ENCODE peak calls at places on chromosomes 2 and 18, in five cellular contexts. Z, N, R, B and Q are unnamed samples.

GRCh38 chr2:150267651-150268415 is 219.6 kb downstream of the RND3 start:
- DNase-seq in Z (no peak), N (no peak), R (no peak), B (no peak), Q (no peak)

GRCh38 chr18:5546660-5547059 is 2.9 kb upstream of the EPB41L3 start:
- DNase-seq in Z (peak), N (no peak), R (no peak), B (no peak), Q (peak)

GRCh38 chr2:96148410-96149217 is 3.4 kb upstream of the DUSP2 start:
- DNase-seq in Z (no peak), N (no peak), R (peak), B (no peak), Q (peak)

GRCh38 chr2:176134978-176135575 is 5.6 kb downstream of the HOXD8 start:
- DNase-seq in Z (no peak), N (peak), R (no peak), B (no peak), Q (no peak)

GRCh38 chr2:164657129-164657528 is 35.8 kb upstream of the GRB14 start:
- DNase-seq in Z (no peak), N (no peak), R (no peak), B (no peak), Q (no peak)

GRCh38 chr18:55289048-55289447 is 298.9 kb downstream of the TCF4 start:
- DNase-seq in Z (no peak), N (no peak), R (no peak), B (no peak), Q (no peak)

GRCh38 chr2:14015113-14015512 is 617.4 kb upstream of the LRATD1 start:
- DNase-seq in Z (no peak), N (no peak), R (no peak), B (no peak), Q (no peak)

GRCh38 chr2:98476192-98476868 is 31.7 kb downstream of the INPP4A start:
- DNase-seq in Z (no peak), N (no peak), R (no peak), B (no peak), Q (no peak)

GRCh38 chr2:3288455-3289163 is 89.0 kb downstream of the EIPR1 start:
- DNase-seq in Z (no peak), N (no peak), R (no peak), B (no peak), Q (peak)

GRCh38 chr2:189580267-189580661 is 322 bp downstream of the SLC40A1 start:
- DNase-seq in Z (peak), N (peak), R (no peak), B (peak), Q (peak)

GRCh38 chr18:32093106-32093511 is 1.4 kb downstream of the RNF138 start:
- DNase-seq in Z (no peak), N (peak), R (no peak), B (peak), Q (no peak)

GRCh38 chr2:196410008-196410407 is 229.5 kb upstream of the CCDC150 start:
- DNase-seq in Z (no peak), N (no peak), R (no peak), B (no peak), Q (no peak)

GRCh38 chr2:99723632-99724031 is 233.8 kb upstream of the REV1 start:
- DNase-seq in Z (no peak), N (no peak), R (no peak), B (no peak), Q (no peak)

GRCh38 chr2:54360055-54360792 is 95.9 kb upstream of the SPTBN1 start:
- DNase-seq in Z (peak), N (no peak), R (no peak), B (no peak), Q (peak)

GRCh38 chr2:236089271-236090026 is 78.7 kb downstream of the GBX2 start:
- DNase-seq in Z (no peak), N (no peak), R (no peak), B (no peak), Q (no peak)

GRCh38 chr18:8951491-8951890 is 151.0 kb upstream of the NDUFV2 start:
- DNase-seq in Z (no peak), N (no peak), R (peak), B (peak), Q (no peak)

GRCh38 chr2:82234283-82234682 is 1929.7 kb upstream of the LRRTM1 start:
- DNase-seq in Z (no peak), N (no peak), R (no peak), B (no peak), Q (no peak)

GRCh38 chr2:109318150-109318948 is 189.3 kb downstream of the SH3RF3 start:
- DNase-seq in Z (peak), N (peak), R (no peak), B (no peak), Q (peak)

GRCh38 chr2:157150747-157151146 is 106.8 kb upstream of the GALNT5 start:
- DNase-seq in Z (no peak), N (peak), R (peak), B (no peak), Q (no peak)

GRCh38 chr18:8546677-8547076 is 62.6 kb upstream of the RAB12 start:
- DNase-seq in Z (no peak), N (no peak), R (no peak), B (no peak), Q (no peak)

GRCh38 chr2:201908901-201909300 is 102.6 kb downstream of the CDK15 start:
- DNase-seq in Z (no peak), N (no peak), R (no peak), B (no peak), Q (no peak)

GRCh38 chr2:157625311-157625710 is 3.4 kb downstream of the ACVR1C start:
- DNase-seq in Z (no peak), N (no peak), R (no peak), B (no peak), Q (no peak)

GRCh38 chr2:133326651-133327397 is 241.4 kb downstream of the NCKAP5 start:
- DNase-seq in Z (no peak), N (no peak), R (no peak), B (no peak), Q (no peak)

GRCh38 chr2:176455865-176456291 is 186.6 kb downstream of the MTX2 start:
- DNase-seq in Z (no peak), N (no peak), R (no peak), B (no peak), Q (peak)

GRCh38 chr2:36356990-36357505 is 1.5 kb downstream of the CRIM1 start:
- DNase-seq in Z (no peak), N (peak), R (no peak), B (no peak), Q (peak)

GRCh38 chr18:45107425-45107824 is 426.7 kb downstream of the SETBP1 start:
- DNase-seq in Z (no peak), N (no peak), R (no peak), B (no peak), Q (no peak)

GRCh38 chr2:209340522-209340921 is 83.3 kb upstream of the MAP2 start:
- DNase-seq in Z (no peak), N (no peak), R (no peak), B (no peak), Q (no peak)

GRCh38 chr2:8413589-8414135 is 268.2 kb upstream of the ID2 start:
- DNase-seq in Z (no peak), N (peak), R (no peak), B (no peak), Q (no peak)

GRCh38 chr2:239716536-239717318 is 308.4 kb downstream of the NDUFA10 start:
- DNase-seq in Z (no peak), N (no peak), R (no peak), B (no peak), Q (peak)

GRCh38 chr2:74499269-74499939 is at the start of gene LBX2:
- DNase-seq in Z (no peak), N (no peak), R (no peak), B (no peak), Q (peak)

GRCh38 chr2:99651930-99652670 is 162.3 kb upstream of the REV1 start:
- DNase-seq in Z (no peak), N (no peak), R (no peak), B (no peak), Q (no peak)

GRCh38 chr2:240347949-240348500 is 87.4 kb upstream of the GPC1 start:
- DNase-seq in Z (no peak), N (no peak), R (no peak), B (no peak), Q (no peak)

GRCh38 chr2:102028470-102028869 is 36.7 kb downstream of the IL1R2 start:
- DNase-seq in Z (no peak), N (no peak), R (no peak), B (no peak), Q (no peak)

GRCh38 chr2:102025583-102026267 is 34.0 kb downstream of the IL1R2 start:
- DNase-seq in Z (no peak), N (no peak), R (peak), B (no peak), Q (no peak)

GRCh38 chr2:102025016-102025491 is 33.3 kb downstream of the IL1R2 start:
- DNase-seq in Z (no peak), N (peak), R (peak), B (no peak), Q (no peak)

GRCh38 chr2:102027703-102028059 is 35.9 kb downstream of the IL1R2 start:
- DNase-seq in Z (no peak), N (no peak), R (no peak), B (no peak), Q (no peak)

DNA sequence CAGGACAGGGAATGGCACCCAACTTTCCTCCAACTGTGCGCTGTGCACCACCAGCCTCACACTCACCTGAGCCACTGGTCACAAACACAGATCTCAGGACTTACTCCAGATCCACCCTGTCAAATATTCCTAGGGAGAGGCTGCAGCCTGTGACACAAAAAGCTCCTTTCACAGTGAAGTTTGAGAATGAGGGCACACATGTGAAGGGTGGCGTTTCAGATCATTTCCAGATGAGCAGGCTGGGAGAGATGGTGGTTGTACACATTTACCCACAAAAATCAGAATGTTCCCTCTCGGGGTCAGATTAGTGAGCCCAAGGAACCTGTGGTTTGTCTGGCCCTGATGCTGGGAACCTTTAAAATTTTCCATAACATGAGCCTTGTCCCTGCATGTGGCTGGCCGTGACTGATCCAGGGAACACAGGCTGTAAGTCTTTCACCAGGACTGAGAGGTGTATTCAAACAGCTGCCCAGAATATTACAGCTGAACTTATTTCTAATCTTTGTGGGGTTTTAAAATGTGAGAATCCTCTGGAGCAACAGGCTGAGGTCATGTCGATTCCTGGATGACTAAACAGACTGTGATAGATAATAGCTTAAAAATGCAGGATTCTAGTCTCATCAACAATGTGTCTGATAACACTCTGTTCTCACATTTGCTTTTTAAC is 35.4 kb downstream of the IL1R2 start:
- DNase-seq in Z (no peak), N (no peak), R (no peak), B (no peak), Q (no peak)
- TF ChIP-seq FOXM1 in Z (no peak), N (no peak), R (no peak), B (no peak), Q (no peak)

GRCh38 chr2:88192613-88193012 is 22.5 kb downstream of the THNSL2 start:
- DNase-seq in Z (no peak), N (no peak), R (no peak), B (no peak), Q (no peak)

GRCh38 chr2:88191722-88192042 is 21.5 kb downstream of the THNSL2 start:
- DNase-seq in Z (no peak), N (no peak), R (no peak), B (no peak), Q (no peak)

GRCh38 chr2:88188741-88189140 is 18.6 kb downstream of the THNSL2 start:
- DNase-seq in Z (no peak), N (no peak), R (no peak), B (no peak), Q (no peak)

GRCh38 chr2:88187927-88188326 is 17.8 kb downstream of the THNSL2 start:
- DNase-seq in Z (no peak), N (peak), R (no peak), B (peak), Q (no peak)

GRCh38 chr2:88190808-88191721 is 20.9 kb downstream of the THNSL2 start:
- DNase-seq in Z (peak), N (peak), R (no peak), B (peak), Q (peak)
- TF ChIP-seq FOXM1 in Z (no peak), N (no peak), R (no peak), B (no peak), Q (no peak)

DNA sequence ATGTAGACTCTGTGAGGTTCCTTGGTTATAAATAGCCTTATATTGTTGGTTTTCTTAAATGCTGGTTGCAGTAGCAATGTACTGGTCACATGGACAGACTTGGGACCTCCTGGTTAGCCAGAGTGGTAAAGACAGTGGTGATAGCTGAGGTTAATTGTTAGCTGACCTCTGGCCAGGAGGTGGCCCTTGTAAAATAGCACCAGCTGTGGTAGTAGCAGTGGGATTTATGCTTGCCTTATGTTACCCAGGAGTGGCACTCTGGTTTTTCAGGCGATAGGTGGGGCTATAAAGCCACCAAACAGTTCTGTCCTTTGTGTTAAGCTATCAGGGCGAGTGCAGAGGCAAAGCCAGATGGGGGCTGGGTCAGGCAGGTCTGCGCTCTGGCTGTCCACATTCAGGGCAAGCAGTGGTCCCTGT is 94.8 kb upstream of the SRD5A2 start:
- DNase-seq in Z (peak), N (peak), R (no peak), B (no peak), Q (no peak)
- TF ChIP-seq FOXM1 in Z (no peak), N (no peak), R (no peak), B (no peak), Q (no peak)

GRCh38 chr2:120559401-120559800 is 176.3 kb upstream of the GLI2 start:
- DNase-seq in Z (no peak), N (no peak), R (no peak), B (no peak), Q (no peak)
- TF ChIP-seq FOXM1 in Z (no peak), N (no peak), R (no peak), B (no peak), Q (no peak)